ENCODE peak calls at places on chromosomes 12 and 14, in eight cellular contexts. D is dorsolateral prefrontal cortex, T is neural progenitor cell, B is testis, J is esophagus squamous epithelium, K is ovary, W is AG10803, L is HCT116. M is an unnamed sample.
A peak's percentile ranks its signal among the peaks of the same experiment; 100 is the strongest.

GRCh38 chr14:47822326-47822725 is 146.9 kb upstream of the MDGA2 start:
- DNase-seq in D (no peak), T (no peak), B (no peak), J (no peak), K (no peak), W (no peak), L (no peak), M (no peak)

GRCh38 chr12:51873251-51873994 is 14.5 kb upstream of the ANKRD33 start:
- DNase-seq in D (no peak), T (peak; percentile 54), B (no peak), J (no peak), K (no peak), W (no peak), L (no peak), M (no peak)

GRCh38 chr14:67461341-67461985 is 27.1 kb downstream of the TMEM229B start:
- DNase-seq in D (no peak), T (no peak), B (peak; percentile 32), J (no peak), K (no peak), W (peak; percentile 45), L (no peak), M (no peak)

GRCh38 chr14:54703082-54703481 is 136.2 kb downstream of the SAMD4A start:
- DNase-seq in D (no peak), T (no peak), B (no peak), J (no peak), K (no peak), W (no peak), L (no peak), M (no peak)

GRCh38 chr14:89485264-89485663 is 68.2 kb upstream of the FOXN3 start:
- DNase-seq in D (no peak), T (no peak), B (no peak), J (no peak), K (no peak), W (no peak), L (no peak), M (no peak)

GRCh38 chr12:72790273-72790672 is 518.1 kb downstream of the TRHDE start:
- DNase-seq in D (no peak), T (no peak), B (no peak), J (no peak), K (no peak), W (no peak), L (no peak), M (no peak)

GRCh38 chr14:75979071-75979571 is 2.7 kb downstream of the TGFB3 start:
- DNase-seq in D (peak; percentile 51), T (peak; percentile 60), B (peak; percentile 46), J (no peak), K (peak; percentile 55), W (peak; percentile 62), L (no peak), M (no peak)

GRCh38 chr14:89422181-89422951 is 5.3 kb upstream of the FOXN3 start:
- DNase-seq in D (no peak), T (no peak), B (no peak), J (no peak), K (no peak), W (no peak), L (no peak), M (no peak)

GRCh38 chr12:72368719-72369505 is 96.7 kb downstream of the TRHDE start:
- DNase-seq in D (no peak), T (no peak), B (no peak), J (no peak), K (no peak), W (no peak), L (no peak), M (no peak)

GRCh38 chr12:30021046-30021833 is 237.5 kb upstream of the TMTC1 start:
- DNase-seq in D (no peak), T (no peak), B (no peak), J (no peak), K (no peak), W (no peak), L (no peak), M (no peak)

GRCh38 chr12:25682421-25682820 is 129.3 kb upstream of the LMNTD1 start:
- DNase-seq in D (no peak), T (no peak), B (no peak), J (no peak), K (no peak), W (no peak), L (no peak), M (no peak)

GRCh38 chr14:76985540-76986260 is 42.8 kb downstream of the IRF2BPL start:
- DNase-seq in D (no peak), T (peak; percentile 65), B (no peak), J (no peak), K (no peak), W (no peak), L (no peak), M (no peak)

GRCh38 chr12:41970744-41971143 is 173.9 kb downstream of the GXYLT1 start:
- DNase-seq in D (no peak), T (no peak), B (no peak), J (no peak), K (no peak), W (no peak), L (no peak), M (no peak)

GRCh38 chr14:100536721-100537700 is 50.2 kb downstream of the BEGAIN start:
- DNase-seq in D (peak; percentile 38), T (no peak), B (no peak), J (no peak), K (peak; percentile 31), W (no peak), L (no peak), M (no peak)

GRCh38 chr14:51395361-51395849 is 155.4 kb downstream of the TMX1 start:
- DNase-seq in D (peak; percentile 41), T (peak; percentile 37), B (peak; percentile 61), J (no peak), K (peak; percentile 71), W (peak; percentile 99), L (no peak), M (peak; percentile 70)

GRCh38 chr12:2035421-2036080 is 17.2 kb upstream of the CACNA1C start:
- DNase-seq in D (peak; percentile 47), T (no peak), B (no peak), J (no peak), K (no peak), W (no peak), L (no peak), M (no peak)

GRCh38 chr12:76422878-76423438 is 74.7 kb upstream of the BBS10 start:
- DNase-seq in D (no peak), T (no peak), B (no peak), J (no peak), K (no peak), W (no peak), L (no peak), M (no peak)

GRCh38 chr12:685388-685787 is 22.1 kb upstream of the NINJ2 start:
- DNase-seq in D (no peak), T (no peak), B (peak; percentile 45), J (no peak), K (no peak), W (no peak), L (no peak), M (no peak)

GRCh38 chr12:53205747-53206146 is 1.3 kb downstream of the ITGB7 start:
- DNase-seq in D (peak; percentile 28), T (no peak), B (no peak), J (no peak), K (no peak), W (peak; percentile 85), L (no peak), M (no peak)

GRCh38 chr12:120463712-120464111 is 5.8 kb downstream of the SRSF9 start:
- DNase-seq in D (no peak), T (no peak), B (no peak), J (no peak), K (no peak), W (no peak), L (no peak), M (no peak)

GRCh38 chr14:90168425-90169105 is 87.8 kb upstream of the PSMC1 start:
- DNase-seq in D (no peak), T (no peak), B (no peak), J (no peak), K (no peak), W (peak; percentile 47), L (no peak), M (peak; percentile 21)

GRCh38 chr14:104898195-104898558 is 26.5 kb upstream of the PLD4 start:
- DNase-seq in D (no peak), T (no peak), B (no peak), J (no peak), K (no peak), W (no peak), L (no peak), M (no peak)

GRCh38 chr12:105279460-105280056 is 43.6 kb upstream of the APPL2 start:
- DNase-seq in D (no peak), T (peak; percentile 58), B (no peak), J (no peak), K (no peak), W (no peak), L (peak; percentile 26), M (no peak)

GRCh38 chr12:105281694-105282049 is 45.7 kb upstream of the APPL2 start:
- DNase-seq in D (no peak), T (no peak), B (no peak), J (no peak), K (no peak), W (no peak), L (no peak), M (no peak)

GRCh38 chr12:105280966-105281693 is 45.2 kb upstream of the APPL2 start:
- DNase-seq in D (no peak), T (no peak), B (no peak), J (no peak), K (no peak), W (no peak), L (no peak), M (no peak)

GRCh38 chr12:105275997-105276760 is 40.2 kb upstream of the APPL2 start:
- DNase-seq in D (no peak), T (no peak), B (no peak), J (no peak), K (no peak), W (no peak), L (no peak), M (no peak)

GRCh38 chr12:105278043-105278697 is 42.2 kb upstream of the APPL2 start:
- DNase-seq in D (no peak), T (no peak), B (peak; percentile 85), J (no peak), K (no peak), W (peak; percentile 54), L (no peak), M (no peak)
- TF ChIP-seq CTCF in D (no peak), T (no peak), B (peak; percentile 13), J (no peak), K (no peak), W (peak; percentile 49), L (peak; percentile 20), M (peak; percentile 42)

GRCh38 chr12:130876297-130876696 is 4.4 kb downstream of the RAN start:
- DNase-seq in D (no peak), T (no peak), B (no peak), J (no peak), K (no peak), W (no peak), L (no peak), M (no peak)
- H3K4me3 ChIP-seq in D (no peak overlapping the region), T (no peak overlapping the region), B (no peak overlapping the region), J (no peak overlapping the region), K (no peak overlapping the region), W (no peak overlapping the region), L (no peak overlapping the region), M (no peak overlapping the region)

GRCh38 chr14:81269100-81269978 is 48.6 kb upstream of the GTF2A1 start:
- DNase-seq in D (no peak), T (peak; percentile 65), B (no peak), J (no peak), K (no peak), W (peak; percentile 66), L (peak; percentile 56), M (no peak)
- TF ChIP-seq CTCF in D (peak; percentile 91), T (peak; percentile 88), B (peak; percentile 76), J (peak; percentile 79), K (peak; percentile 42), W (peak; percentile 91), L (peak; percentile 62), M (peak; percentile 72)

GRCh38 chr12:112616469-112617190 is 174.9 kb upstream of the RPH3A start:
- DNase-seq in D (no peak), T (peak; percentile 36), B (no peak), J (no peak), K (no peak), W (no peak), L (no peak), M (no peak)

GRCh38 chr12:112617191-112617505 is 174.4 kb upstream of the RPH3A start:
- DNase-seq in D (no peak), T (peak; percentile 39), B (no peak), J (no peak), K (no peak), W (no peak), L (no peak), M (no peak)
- H3K4me3 ChIP-seq in D (no peak overlapping the region), T (peak overlapping the region; percentile 33), B (no peak overlapping the region), J (no peak overlapping the region), K (no peak overlapping the region), W (no peak overlapping the region), L (no peak overlapping the region), M (no peak overlapping the region)

M was measured in AG09309.